ENCODE peak calls at places on chromosomes 12 and 14, in eight cellular contexts. One of them, this sample, is unnamed.

GRCh38 chr14:24920265-24921080 is 129.5 kb downstream of the STXBP6 start:
- DNase-seq in fibroblast of mammary gland: no peak
- DNase-seq in GM03348: no peak
- DNase-seq in upper lobe of right lung: no peak
- DNase-seq in COR-L47: no peak
- DNase-seq in stimulated activated CD8-positive, alpha-beta memory T cell treated with anti-CD3 and anti-CD28 coated beads, Interleukin-12 subunit alpha, Interleukin-12 subunit beta, amount 100 ng/mL, for 1 hour: no peak
- DNase-seq in GM20000: no peak
- DNase-seq in left cardiac atrium: no peak
- DNase-seq in this sample: no peak

GRCh38 chr12:71129364-71129763 is 28.4 kb downstream of the TSPAN8 start:
- DNase-seq in fibroblast of mammary gland: no peak
- DNase-seq in GM03348: no peak
- DNase-seq in upper lobe of right lung: no peak
- DNase-seq in COR-L47: no peak
- DNase-seq in stimulated activated CD8-positive, alpha-beta memory T cell treated with anti-CD3 and anti-CD28 coated beads, Interleukin-12 subunit alpha, Interleukin-12 subunit beta, amount 100 ng/mL, for 1 hour: no peak
- DNase-seq in GM20000: no peak
- DNase-seq in left cardiac atrium: no peak
- DNase-seq in this sample: no peak

GRCh38 chr12:7869137-7869536 is 3.6 kb downstream of the SLC2A14 start:
- DNase-seq in fibroblast of mammary gland: peak
- DNase-seq in GM03348: peak
- DNase-seq in upper lobe of right lung: no peak
- DNase-seq in COR-L47: no peak
- DNase-seq in stimulated activated CD8-positive, alpha-beta memory T cell treated with anti-CD3 and anti-CD28 coated beads, Interleukin-12 subunit alpha, Interleukin-12 subunit beta, amount 100 ng/mL, for 1 hour: no peak
- DNase-seq in GM20000: no peak
- DNase-seq in left cardiac atrium: no peak
- DNase-seq in this sample: no peak

GRCh38 chr14:31877333-31877798 is 199.7 kb upstream of the ARHGAP5 start:
- DNase-seq in fibroblast of mammary gland: peak
- DNase-seq in GM03348: peak
- DNase-seq in upper lobe of right lung: no peak
- DNase-seq in COR-L47: no peak
- DNase-seq in stimulated activated CD8-positive, alpha-beta memory T cell treated with anti-CD3 and anti-CD28 coated beads, Interleukin-12 subunit alpha, Interleukin-12 subunit beta, amount 100 ng/mL, for 1 hour: no peak
- DNase-seq in GM20000: no peak
- DNase-seq in left cardiac atrium: no peak
- DNase-seq in this sample: no peak

GRCh38 chr14:100225169-100225568 is 13.8 kb upstream of the YY1 start:
- DNase-seq in fibroblast of mammary gland: no peak
- DNase-seq in GM03348: no peak
- DNase-seq in upper lobe of right lung: no peak
- DNase-seq in COR-L47: no peak
- DNase-seq in stimulated activated CD8-positive, alpha-beta memory T cell treated with anti-CD3 and anti-CD28 coated beads, Interleukin-12 subunit alpha, Interleukin-12 subunit beta, amount 100 ng/mL, for 1 hour: no peak
- DNase-seq in GM20000: no peak
- DNase-seq in left cardiac atrium: no peak
- DNase-seq in this sample: no peak

GRCh38 chr12:46005151-46005797 is 14.9 kb upstream of the SCAF11 start:
- DNase-seq in fibroblast of mammary gland: peak
- DNase-seq in GM03348: peak
- DNase-seq in upper lobe of right lung: no peak
- DNase-seq in COR-L47: no peak
- DNase-seq in stimulated activated CD8-positive, alpha-beta memory T cell treated with anti-CD3 and anti-CD28 coated beads, Interleukin-12 subunit alpha, Interleukin-12 subunit beta, amount 100 ng/mL, for 1 hour: no peak
- DNase-seq in GM20000: no peak
- DNase-seq in left cardiac atrium: no peak
- DNase-seq in this sample: peak

GRCh38 chr14:102363182-102363952 is 626 bp downstream of the TECPR2 start:
- DNase-seq in fibroblast of mammary gland: peak
- DNase-seq in GM03348: peak
- DNase-seq in upper lobe of right lung: no peak
- DNase-seq in COR-L47: peak
- DNase-seq in stimulated activated CD8-positive, alpha-beta memory T cell treated with anti-CD3 and anti-CD28 coated beads, Interleukin-12 subunit alpha, Interleukin-12 subunit beta, amount 100 ng/mL, for 1 hour: no peak
- DNase-seq in GM20000: no peak
- DNase-seq in left cardiac atrium: peak
- DNase-seq in this sample: peak

GRCh38 chr12:91817512-91817911 is 328.1 kb downstream of the BTG1 start:
- DNase-seq in fibroblast of mammary gland: peak
- DNase-seq in GM03348: peak
- DNase-seq in upper lobe of right lung: no peak
- DNase-seq in COR-L47: no peak
- DNase-seq in stimulated activated CD8-positive, alpha-beta memory T cell treated with anti-CD3 and anti-CD28 coated beads, Interleukin-12 subunit alpha, Interleukin-12 subunit beta, amount 100 ng/mL, for 1 hour: no peak
- DNase-seq in GM20000: no peak
- DNase-seq in left cardiac atrium: no peak
- DNase-seq in this sample: no peak

GRCh38 chr12:119061208-119061796 is 80.0 kb downstream of the SRRM4 start:
- DNase-seq in fibroblast of mammary gland: peak
- DNase-seq in GM03348: peak
- DNase-seq in upper lobe of right lung: peak
- DNase-seq in COR-L47: no peak
- DNase-seq in stimulated activated CD8-positive, alpha-beta memory T cell treated with anti-CD3 and anti-CD28 coated beads, Interleukin-12 subunit alpha, Interleukin-12 subunit beta, amount 100 ng/mL, for 1 hour: no peak
- DNase-seq in GM20000: peak
- DNase-seq in left cardiac atrium: peak
- DNase-seq in this sample: peak

GRCh38 chr12:1993341-1993740 is 10.9 kb downstream of the DCP1B start:
- DNase-seq in fibroblast of mammary gland: peak
- DNase-seq in GM03348: peak
- DNase-seq in upper lobe of right lung: no peak
- DNase-seq in COR-L47: no peak
- DNase-seq in stimulated activated CD8-positive, alpha-beta memory T cell treated with anti-CD3 and anti-CD28 coated beads, Interleukin-12 subunit alpha, Interleukin-12 subunit beta, amount 100 ng/mL, for 1 hour: no peak
- DNase-seq in GM20000: no peak
- DNase-seq in left cardiac atrium: no peak
- DNase-seq in this sample: no peak

GRCh38 chr12:100473716-100474150 is at the start of gene NR1H4:
- DNase-seq in fibroblast of mammary gland: peak
- DNase-seq in GM03348: peak
- DNase-seq in upper lobe of right lung: no peak
- DNase-seq in COR-L47: no peak
- DNase-seq in stimulated activated CD8-positive, alpha-beta memory T cell treated with anti-CD3 and anti-CD28 coated beads, Interleukin-12 subunit alpha, Interleukin-12 subunit beta, amount 100 ng/mL, for 1 hour: no peak
- DNase-seq in GM20000: no peak
- DNase-seq in left cardiac atrium: no peak
- DNase-seq in this sample: no peak

GRCh38 chr14:68722968-68723577 is 69.8 kb downstream of the ZFP36L1 start:
- DNase-seq in fibroblast of mammary gland: no peak
- DNase-seq in GM03348: no peak
- DNase-seq in upper lobe of right lung: no peak
- DNase-seq in COR-L47: no peak
- DNase-seq in stimulated activated CD8-positive, alpha-beta memory T cell treated with anti-CD3 and anti-CD28 coated beads, Interleukin-12 subunit alpha, Interleukin-12 subunit beta, amount 100 ng/mL, for 1 hour: no peak
- DNase-seq in GM20000: no peak
- DNase-seq in left cardiac atrium: no peak
- DNase-seq in this sample: no peak

This sample was measured in germinal center.